ENCODE peak calls at places on chromosomes 3 and 15, in six cellular contexts. T is IMR-90, X is neuronal stem cell, I is H1, D is mesenchymal stem cell, O is trophoblast cell. B is an unnamed sample.
A peak's percentile ranks its signal among the peaks of the same experiment; 100 is the strongest.

GRCh38 chr3:187858711-187859110 is 113.4 kb upstream of the BCL6 start:
- DNase-seq in D (no peak), O (no peak), X (no peak), T (no peak), I (no peak), B (no peak)

GRCh38 chr15:72184165-72184811 is 13.3 kb downstream of the GRAMD2A start:
- DNase-seq in I (no peak), X (peak; percentile 37), T (no peak), O (peak; percentile 91), D (peak; percentile 42), B (peak; percentile 69)

GRCh38 chr3:156304406-156304805 is 184.0 kb downstream of the KCNAB1 start:
- DNase-seq in I (no peak), O (no peak), D (peak; percentile 5), T (peak; percentile 60), X (no peak), B (no peak)

GRCh38 chr15:71713191-71713798 is 97.1 kb upstream of the NR2E3 start:
- DNase-seq in X (no peak), I (no peak), D (no peak), T (no peak), O (no peak), B (peak; percentile 21)

GRCh38 chr3:16140116-16140893 is 34.2 kb upstream of the GALNT15 start:
- DNase-seq in D (peak; percentile 88), O (no peak), I (no peak), T (peak; percentile 88), X (no peak), B (no peak)

GRCh38 chr3:195203631-195204030 is 67.3 kb downstream of the XXYLT1 start:
- DNase-seq in D (peak; percentile 42), T (no peak), X (no peak), I (no peak), O (no peak), B (peak; percentile 33)

GRCh38 chr15:67927501-67928156 is 87.8 kb upstream of the RNU6-1 start:
- DNase-seq in I (no peak), D (peak; percentile 89), T (peak; percentile 97), X (no peak), O (no peak), B (peak; percentile 78)

GRCh38 chr15:96338772-96339661 is 8.5 kb downstream of the NR2F2 start:
- DNase-seq in T (no peak), D (peak; percentile 53), X (no peak), I (no peak), O (no peak), B (peak; percentile 1)

GRCh38 chr3:46359748-46360509 is 6.0 kb downstream of the CCR2 start:
- DNase-seq in D (no peak), O (no peak), T (peak; percentile 21), X (peak; percentile 30), I (no peak), B (peak; percentile 80)

GRCh38 chr3:103794656-103795055 is 1359.8 kb downstream of the ZPLD1 start:
- DNase-seq in T (no peak), I (no peak), O (no peak), X (no peak), D (no peak), B (peak; percentile 62)

GRCh38 chr3:41972802-41973201 is 10.9 kb upstream of the ULK4 start:
- DNase-seq in T (no peak), D (no peak), O (no peak), X (no peak), I (no peak), B (no peak)

DNA sequence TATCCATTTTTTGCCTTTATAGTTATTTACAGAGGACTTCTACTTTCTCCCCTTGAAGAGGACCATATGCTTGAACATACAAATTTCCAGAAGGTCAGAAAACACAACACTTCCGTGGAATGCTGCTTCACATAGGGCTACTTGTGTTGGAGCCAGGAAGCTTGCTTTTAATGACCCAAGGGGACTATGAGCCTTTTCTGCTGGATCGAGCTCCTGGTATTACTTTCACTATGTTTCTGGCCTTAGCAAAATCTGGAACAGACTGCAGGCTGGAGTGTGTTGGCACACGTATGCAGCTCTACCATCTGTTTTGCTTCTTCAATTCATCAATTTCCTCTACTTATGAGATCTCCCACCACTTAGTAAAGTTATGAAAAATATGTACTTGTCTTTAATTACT is 69.3 kb upstream of the CBLB start:
- DNase-seq in I (no peak), T (peak; percentile 45), O (no peak), X (no peak), D (peak; percentile 38), B (peak; percentile 7)
- H3K4me3 ChIP-seq in I (no peak overlapping the region), T (peak overlapping the region; percentile 34), O (no peak overlapping the region), X (no peak overlapping the region), D (peak overlapping the region; percentile 1), B (no peak overlapping the region)

GRCh38 chr15:56917652-56918045 is 795 bp upstream of the TCF12 start:
- DNase-seq in O (no peak), T (no peak), I (no peak), D (no peak), X (no peak), B (no peak)
- H4K8ac ChIP-seq in O (peak overlapping the region; percentile 76), T (peak overlapping the region; percentile 90), I (peak overlapping the region; percentile 92), D (peak overlapping the region; percentile 95), X (peak overlapping the region; percentile 66), B (peak overlapping the region; percentile 68)

GRCh38 chr15:69454953-69455352 is 2.3 kb downstream of the RPLP1 start:
- DNase-seq in X (no peak), I (no peak), D (no peak), O (no peak), T (no peak), B (no peak)

GRCh38 chr15:69456208-69457166 is 3.9 kb downstream of the RPLP1 start:
- DNase-seq in T (no peak), D (no peak), O (no peak), X (no peak), I (no peak), B (no peak)

GRCh38 chr15:69451951-69452701 is 492 bp upstream of the RPLP1 start:
- DNase-seq in D (no peak), X (no peak), O (peak; percentile 42), T (peak; percentile 56), I (no peak), B (no peak)

GRCh38 chr15:69450968-69451695 is 1.5 kb upstream of the RPLP1 start:
- DNase-seq in D (no peak), T (no peak), I (no peak), O (no peak), X (no peak), B (no peak)

DNA sequence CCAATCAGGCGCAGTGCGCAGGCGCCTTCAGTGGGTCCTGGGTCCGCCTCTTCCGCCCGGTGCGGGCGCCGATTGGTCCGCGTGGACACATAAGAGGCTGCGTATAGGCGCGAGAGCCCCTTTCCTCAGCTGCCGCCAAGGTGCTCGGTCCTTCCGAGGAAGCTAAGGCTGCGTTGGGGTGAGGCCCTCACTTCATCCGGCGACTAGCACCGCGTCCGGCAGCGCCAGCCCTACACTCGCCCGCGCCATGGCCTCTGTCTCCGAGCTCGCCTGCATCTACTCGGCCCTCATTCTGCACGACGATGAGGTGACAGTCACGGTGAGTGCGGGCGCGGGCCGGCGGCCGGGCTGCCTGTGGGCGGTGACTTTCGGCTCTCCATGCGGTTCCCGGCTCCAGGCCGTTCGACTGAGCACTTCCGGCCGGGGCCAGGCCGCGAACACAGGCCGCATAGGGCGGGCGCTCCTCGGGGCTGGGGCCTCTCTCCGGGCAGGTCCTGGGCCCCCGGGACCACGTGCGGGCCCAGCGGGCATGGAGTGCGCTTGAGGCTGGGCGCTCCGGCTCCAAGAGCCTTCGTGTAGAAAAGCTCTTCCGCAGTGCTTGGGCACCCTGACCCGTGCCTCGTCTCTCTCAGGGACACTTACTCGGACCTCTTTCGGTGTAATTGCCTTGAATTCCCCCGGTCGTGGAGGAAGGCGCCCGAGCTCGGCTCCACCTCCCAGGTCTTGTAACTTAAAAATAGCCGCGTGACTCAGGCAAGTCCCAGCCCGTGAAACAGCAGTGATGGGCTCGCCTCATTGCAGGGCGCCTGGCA is at the start of gene RPLP1:
- DNase-seq in X (peak; percentile 90), T (peak; percentile 94), O (peak; percentile 95), D (peak; percentile 96), I (peak; percentile 88), B (peak; percentile 97)
- H3K23ac ChIP-seq in X (peak within 1 kb of the TSS; percentile 97), T (peak within 1 kb of the TSS; percentile 94), O (no peak within 1 kb of the TSS), D (no peak within 1 kb of the TSS), I (no peak within 1 kb of the TSS), B (peak within 1 kb of the TSS; percentile 75)

DNA sequence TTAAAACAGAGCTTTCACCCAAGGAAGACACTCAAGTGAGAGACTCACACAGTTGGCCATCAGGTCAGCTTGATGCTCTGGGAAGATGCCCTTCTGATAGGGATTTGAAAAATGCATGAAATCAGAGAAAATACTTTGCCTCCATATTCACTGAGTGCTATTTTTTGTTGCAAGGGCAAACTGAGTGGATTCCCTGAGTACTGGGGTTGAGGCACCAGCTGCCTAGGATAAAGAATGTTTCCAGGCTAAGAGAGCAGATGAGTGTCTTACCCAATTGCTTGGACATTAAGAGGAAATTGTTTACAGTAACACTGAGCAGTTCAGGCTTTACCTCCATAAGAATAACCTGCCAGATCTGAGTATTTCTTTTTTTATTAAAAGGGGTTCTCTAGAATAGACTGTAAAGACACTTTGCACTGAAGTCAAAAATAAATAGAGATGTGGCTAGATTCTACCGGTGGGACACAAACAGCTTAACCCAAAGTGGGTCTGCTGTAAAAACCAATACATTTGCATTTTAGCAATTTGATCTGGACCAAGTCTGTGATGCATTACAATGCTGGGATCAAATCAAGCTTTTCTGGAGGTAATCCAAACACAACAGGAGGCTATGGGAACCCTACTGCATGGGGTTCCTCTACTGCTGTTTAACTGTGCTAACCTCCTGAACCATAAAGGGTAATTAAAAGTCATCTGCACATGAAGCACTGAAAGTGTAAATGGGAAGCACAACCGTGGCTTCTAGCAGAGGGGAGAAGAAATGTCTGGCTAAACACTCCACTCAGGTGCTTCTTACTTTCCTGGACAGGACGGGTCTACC is 238.8 kb upstream of the WNT5A start:
- DNase-seq in T (peak; percentile 21), O (no peak), I (no peak), X (no peak), D (peak; percentile 61), B (no peak)
- H3K4me3 ChIP-seq in T (no peak overlapping the region), O (no peak overlapping the region), I (no peak overlapping the region), X (no peak overlapping the region), D (no peak overlapping the region), B (no peak overlapping the region)

GRCh38 chr3:87614998-87615397 is 338.6 kb upstream of the POU1F1 start:
- DNase-seq in I (no peak), X (no peak), O (no peak), T (no peak), D (no peak), B (peak; percentile 6)
- H4K8ac ChIP-seq in I (no peak overlapping the region), X (no peak overlapping the region), O (no peak overlapping the region), T (no peak overlapping the region), D (no peak overlapping the region), B (no peak overlapping the region)

GRCh38 chr3:50169858-50170257 is 14.7 kb downstream of the SEMA3F start:
- DNase-seq in X (no peak), T (no peak), O (no peak), I (no peak), D (no peak), B (no peak)
- H3K23ac ChIP-seq in X (no peak overlapping the region), T (no peak overlapping the region), O (no peak overlapping the region), I (no peak overlapping the region), D (no peak overlapping the region), B (no peak overlapping the region)

GRCh38 chr15:92908369-92909057 is 8.4 kb downstream of the CHD2 start:
- DNase-seq in O (no peak), D (no peak), X (no peak), I (no peak), T (no peak), B (no peak)
- H3K4me3 ChIP-seq in O (no peak overlapping the region), D (peak overlapping the region; percentile 62), X (no peak overlapping the region), I (no peak overlapping the region), T (no peak overlapping the region), B (no peak overlapping the region)

B was measured in mesendoderm.